ENCODE peak calls at places on chromosomes 1 and 21, in ten cellular contexts. U, Y, D, E, X, K, H, O, R and B are unnamed samples.

GRCh38 chr21:30126575-30126974 is 40.0 kb downstream of the CLDN17 start:
- DNase-seq in U (no peak), X (no peak), R (no peak), E (no peak), K (no peak), Y (no peak), O (no peak), D (no peak), H (no peak), B (no peak)

GRCh38 chr1:213327318-213327667 is 276.3 kb downstream of the RPS6KC1 start:
- DNase-seq in H (no peak), D (peak), E (no peak), K (no peak), X (no peak), U (no peak), O (peak), Y (no peak), R (no peak), B (no peak)

GRCh38 chr1:80994934-80995333 is 805.8 kb upstream of the ADGRL2 start:
- DNase-seq in D (no peak), R (no peak), K (no peak), E (no peak), H (no peak), U (no peak), X (no peak), O (no peak), Y (no peak), B (no peak)

GRCh38 chr1:9121891-9122409 is 7.0 kb downstream of the GPR157 start:
- DNase-seq in R (no peak), X (no peak), E (no peak), Y (no peak), H (no peak), K (peak), U (peak), O (no peak), D (no peak), B (no peak)

GRCh38 chr1:203536575-203536974 is 42.6 kb downstream of the OPTC start:
- DNase-seq in E (no peak), X (no peak), K (no peak), Y (no peak), O (no peak), R (no peak), H (no peak), D (no peak), U (no peak), B (no peak)

GRCh38 chr1:228830954-228831481 is 95.7 kb downstream of the RHOU start:
- DNase-seq in H (no peak), D (peak), Y (no peak), R (no peak), U (no peak), K (peak), X (no peak), O (no peak), E (no peak), B (no peak)

GRCh38 chr1:153633747-153634665 is at the start of gene CHTOP:
- DNase-seq in X (peak), E (peak), D (peak), R (peak), Y (peak), H (peak), K (peak), O (peak), U (peak), B (peak)

GRCh38 chr21:28066051-28066450 is 926.6 kb downstream of the LTN1 start:
- DNase-seq in E (no peak), H (no peak), K (no peak), U (no peak), X (no peak), D (no peak), O (no peak), R (no peak), Y (no peak), B (no peak)

GRCh38 chr1:119286587-119287181 is 81.9 kb upstream of the HAO2 start:
- DNase-seq in K (no peak), X (no peak), U (no peak), D (no peak), Y (peak), E (peak), R (peak), H (no peak), O (peak), B (peak)

GRCh38 chr1:15258828-15259588 is 12.0 kb downstream of the FHAD1 start:
- DNase-seq in Y (no peak), X (no peak), U (no peak), R (no peak), H (no peak), E (no peak), K (no peak), O (no peak), D (no peak), B (no peak)

GRCh38 chr1:27634166-27634981 is 611 bp downstream of the FGR start:
- DNase-seq in Y (peak), U (no peak), O (peak), K (no peak), D (no peak), R (no peak), H (no peak), X (no peak), E (no peak), B (no peak)

GRCh38 chr1:87150143-87150542 is 178.5 kb upstream of the LMO4 start:
- DNase-seq in Y (no peak), X (no peak), H (no peak), E (no peak), O (no peak), K (no peak), R (no peak), D (no peak), U (no peak), B (no peak)

GRCh38 chr1:168288311-168289052 is 7.8 kb downstream of the TBX19 start:
- DNase-seq in X (no peak), H (no peak), U (no peak), K (no peak), O (no peak), D (no peak), E (no peak), R (no peak), Y (no peak), B (no peak)

GRCh38 chr1:209823143-209824041 is 4.4 kb upstream of the UTP25 start:
- DNase-seq in O (peak), D (no peak), E (no peak), Y (peak), U (no peak), X (no peak), K (no peak), H (no peak), R (peak), B (no peak)

GRCh38 chr1:226181996-226182714 is 4.4 kb downstream of the ACBD3 start:
- DNase-seq in E (no peak), O (peak), K (no peak), H (no peak), Y (no peak), R (no peak), U (no peak), D (no peak), X (no peak), B (peak)

GRCh38 chr1:151716771-151717631 is at the start of gene CELF3:
- DNase-seq in U (peak), D (no peak), K (no peak), X (no peak), E (peak), R (peak), H (peak), Y (peak), O (no peak), B (peak)

GRCh38 chr1:38138498-38139233 is 92.1 kb upstream of the POU3F1 start:
- DNase-seq in Y (peak), E (peak), O (peak), H (no peak), K (no peak), U (no peak), R (no peak), X (no peak), D (peak), B (no peak)

GRCh38 chr1:63871451-63871850 is 97.6 kb downstream of the ROR1 start:
- DNase-seq in K (no peak), X (no peak), D (no peak), R (no peak), H (no peak), E (no peak), O (no peak), U (no peak), Y (no peak), B (no peak)

GRCh38 chr1:203682401-203683383 is 56.1 kb downstream of the ATP2B4 start:
- DNase-seq in H (no peak), U (peak), Y (no peak), R (no peak), K (peak), X (no peak), O (no peak), D (no peak), E (no peak), B (peak)

GRCh38 chr1:71587961-71588360 is 507.1 kb upstream of the ZRANB2 start:
- DNase-seq in H (no peak), K (no peak), E (no peak), Y (no peak), D (peak), O (peak), X (no peak), U (no peak), R (peak), B (no peak)

GRCh38 chr21:45281411-45282282 is 6.0 kb downstream of the POFUT2 start:
- DNase-seq in O (no peak), X (no peak), E (peak), K (peak), H (peak), D (no peak), U (no peak), R (no peak), Y (peak), B (peak)

GRCh38 chr1:44238651-44239050 is 25.4 kb downstream of the DMAP1 start:
- DNase-seq in R (no peak), H (no peak), U (no peak), K (no peak), D (no peak), Y (no peak), O (no peak), E (no peak), X (no peak), B (no peak)

GRCh38 chr21:45255381-45256020 is 32.2 kb downstream of the POFUT2 start:
- DNase-seq in O (no peak), X (no peak), D (no peak), Y (peak), R (no peak), E (no peak), K (peak), U (no peak), H (no peak), B (peak)

GRCh38 chr1:3735683-3736070 is 16.6 kb upstream of the CCDC27 start:
- DNase-seq in K (no peak), H (no peak), R (no peak), D (no peak), O (no peak), U (no peak), E (no peak), X (no peak), Y (no peak), B (no peak)

GRCh38 chr1:25503551-25504426 is 39.6 kb upstream of the LDLRAP1 start:
- DNase-seq in E (no peak), K (peak), X (peak), H (no peak), R (no peak), U (peak), D (no peak), Y (peak), O (peak), B (peak)

GRCh38 chr21:43859747-43860214 is 5.2 kb upstream of the AGPAT3 start:
- DNase-seq in Y (no peak), E (no peak), R (no peak), O (no peak), K (no peak), D (no peak), U (no peak), X (no peak), H (no peak), B (no peak)

GRCh38 chr1:80047791-80048190 is 1041.3 kb upstream of the ADGRL4 start:
- DNase-seq in U (no peak), E (no peak), R (no peak), H (no peak), X (no peak), O (no peak), Y (no peak), K (no peak), D (no peak), B (no peak)

GRCh38 chr1:58888776-58889341 is 105.0 kb upstream of the JUN start:
- DNase-seq in E (no peak), K (no peak), O (no peak), Y (no peak), X (no peak), D (no peak), U (no peak), H (no peak), R (no peak), B (no peak)

GRCh38 chr1:161981735-161982525 is 41.7 kb downstream of the OLFML2B start:
- DNase-seq in H (no peak), X (no peak), D (no peak), R (no peak), K (no peak), E (no peak), O (no peak), Y (no peak), U (no peak), B (no peak)

GRCh38 chr1:231550448-231550781 is 21.9 kb downstream of the TSNAX start:
- DNase-seq in R (no peak), Y (peak), X (no peak), H (no peak), K (no peak), E (no peak), U (peak), O (no peak), D (no peak), B (peak)

GRCh38 chr1:190619724-190620123 is 142.1 kb upstream of the BRINP3 start:
- DNase-seq in K (no peak), U (no peak), H (no peak), Y (no peak), R (no peak), X (no peak), O (no peak), E (no peak), D (no peak), B (no peak)

GRCh38 chr1:10996100-10996499 is 16.4 kb upstream of the TARDBP start:
- DNase-seq in Y (no peak), X (no peak), H (no peak), D (no peak), O (no peak), U (no peak), K (no peak), R (no peak), E (no peak), B (no peak)

GRCh38 chr1:201552941-201553341 is 14.0 kb downstream of the NAV1 start:
- DNase-seq in H (peak), Y (peak), O (peak), D (no peak), K (no peak), X (no peak), R (no peak), U (no peak), E (peak), B (no peak)

GRCh38 chr1:39657402-39657801 is 14.5 kb downstream of the NT5C1A start:
- DNase-seq in D (peak), H (no peak), O (peak), X (no peak), E (no peak), U (no peak), R (no peak), Y (no peak), K (no peak), B (no peak)

GRCh38 chr1:36223373-36223995 is 759 bp upstream of the THRAP3 start:
- DNase-seq in U (no peak), X (no peak), E (no peak), D (peak), O (peak), Y (no peak), K (no peak), H (no peak), R (no peak), B (no peak)